ENCODE peak calls at places on chromosomes 3 and 15, in seven cellular contexts. Z is Peyer's patch, B is heart right ventricle, H is neural progenitor cell, K is cardiac muscle cell, J is pancreas, W is small intestine. R is an unnamed sample. For H3K27me3 and H3K4me1, the result is how much of the 10 kb centered on the place peaks cover.

GRCh38 chr3:62445267-62445666 is 71.9 kb upstream of the FEZF2 start:
- DNase-seq in K (peak), Z (no peak), B (no peak), J (no peak), W (peak), H (no peak), R (no peak)

GRCh38 chr15:29266052-29266572 is 3.5 kb downstream of the NSMCE3 start:
- DNase-seq in H (no peak), Z (no peak), B (no peak), K (peak), W (no peak), J (no peak), R (no peak)

GRCh38 chr15:92662797-92663196 is 7.2 kb upstream of the FAM174B start:
- DNase-seq in K (no peak), W (no peak), J (no peak), Z (no peak), B (no peak), H (no peak), R (no peak)

GRCh38 chr3:46852329-46852720 is 10.9 kb downstream of the MYL3 start:
- DNase-seq in B (no peak), H (no peak), Z (peak), J (no peak), W (no peak), K (no peak), R (no peak)

GRCh38 chr15:90151989-90152645 is 49.0 kb upstream of the SEMA4B start:
- DNase-seq in J (peak), B (no peak), K (no peak), W (no peak), Z (no peak), H (peak), R (no peak)

GRCh38 chr3:106570426-106570825 is 701.6 kb upstream of the CBLB start:
- DNase-seq in B (no peak), H (no peak), W (no peak), Z (no peak), K (no peak), J (no peak), R (no peak)

GRCh38 chr3:143291826-143292447 is 172.4 kb downstream of the CHST2 start:
- DNase-seq in H (no peak), B (peak), Z (no peak), K (peak), J (no peak), W (no peak), R (peak)

GRCh38 chr3:100682056-100682853 is 27.0 kb upstream of the TFG start:
- DNase-seq in Z (no peak), W (no peak), K (peak), B (peak), J (peak), H (no peak), R (peak)

GRCh38 chr15:24944939-24945338 is 9.8 kb upstream of the SNRPN start:
- DNase-seq in Z (no peak), B (no peak), W (no peak), K (no peak), H (no peak), J (no peak), R (no peak)

GRCh38 chr3:61521229-61521628 is 40.1 kb upstream of the PTPRG start:
- DNase-seq in H (no peak), W (no peak), B (no peak), J (no peak), K (no peak), Z (no peak), R (no peak)

GRCh38 chr3:87069963-87070362 is 79.0 kb upstream of the VGLL3 start:
- DNase-seq in Z (no peak), H (no peak), B (no peak), W (peak), K (no peak), J (no peak), R (no peak)

GRCh38 chr3:117193390-117193789 is 483.8 kb downstream of the TUSC7 start:
- DNase-seq in H (peak), K (no peak), B (no peak), Z (no peak), W (no peak), J (no peak), R (no peak)

GRCh38 chr15:68158046-68158628 is 47.0 kb downstream of the CALML4 start:
- DNase-seq in W (no peak), Z (no peak), K (no peak), J (no peak), H (no peak), B (no peak), R (no peak)

GRCh38 chr3:154188846-154189245 is 67.7 kb downstream of the ARHGEF26 start:
- DNase-seq in B (no peak), J (no peak), K (peak), W (no peak), H (no peak), Z (no peak), R (no peak)

GRCh38 chr3:15271785-15272381 is 60.5 kb downstream of the SH3BP5 start:
- DNase-seq in W (no peak), B (peak), H (no peak), Z (peak), K (no peak), J (no peak), R (peak)

GRCh38 chr3:65883614-65884013 is 155.1 kb downstream of the MAGI1 start:
- DNase-seq in B (no peak), Z (no peak), J (no peak), H (no peak), K (peak), W (peak), R (no peak)

GRCh38 chr3:11716576-11717250 is 73.0 kb upstream of the VGLL4 start:
- DNase-seq in W (no peak), Z (no peak), J (no peak), K (peak), H (no peak), B (no peak), R (no peak)

GRCh38 chr3:52442409-52443267 is 2.3 kb downstream of the SEMA3G start:
- DNase-seq in B (no peak), H (no peak), K (no peak), J (no peak), W (no peak), Z (no peak), R (no peak)

GRCh38 chr3:151003024-151003771 is 30.7 kb upstream of the CLRN1 start:
- DNase-seq in J (no peak), K (no peak), H (no peak), W (peak), Z (no peak), B (no peak), R (no peak)

GRCh38 chr3:129560931-129561594 is 18.1 kb downstream of the H1-8 start:
- DNase-seq in J (peak), W (no peak), B (peak), K (peak), H (no peak), Z (peak), R (peak)

GRCh38 chr15:59373215-59373614 is 544 bp upstream of the MYO1E start:
- DNase-seq in Z (no peak), J (no peak), B (no peak), W (no peak), K (no peak), H (no peak), R (no peak)

GRCh38 chr3:146912233-146913015 is 307.3 kb upstream of the PLSCR5 start:
- DNase-seq in J (no peak), Z (no peak), H (no peak), K (peak), W (no peak), B (no peak), R (no peak)

GRCh38 chr15:39061952-39062464 is 497.4 kb upstream of the RASGRP1 start:
- DNase-seq in B (no peak), K (no peak), J (no peak), W (no peak), Z (no peak), H (no peak), R (no peak)

GRCh38 chr3:11671648-11672100 is 28.0 kb upstream of the VGLL4 start:
- DNase-seq in K (peak), Z (peak), W (peak), H (no peak), B (peak), J (no peak), R (peak)

GRCh38 chr3:182829761-182830405 is 36.6 kb downstream of the ATP11B start:
- DNase-seq in W (no peak), J (no peak), B (no peak), H (no peak), Z (no peak), K (no peak), R (no peak)

GRCh38 chr3:72997421-72997961 is 880 bp downstream of the PPP4R2 start:
- DNase-seq in J (no peak), K (peak), B (peak), Z (peak), H (peak), W (peak), R (no peak)

GRCh38 chr15:60648928-60649679 is 170.2 kb upstream of the ICE2 start:
- DNase-seq in W (no peak), K (no peak), B (no peak), J (no peak), H (no peak), Z (no peak), R (no peak)

GRCh38 chr15:43144512-43144911 is 11.1 kb downstream of the TMEM62 start:
- DNase-seq in K (no peak), H (no peak), W (no peak), Z (no peak), B (no peak), J (no peak), R (no peak)

GRCh38 chr15:40499931-40500330 is 29.1 kb downstream of the CHST14 start:
- DNase-seq in Z (no peak), J (no peak), H (no peak), K (no peak), B (no peak), W (no peak), R (no peak)

GRCh38 chr3:133413166-133414020 is 13.5 kb downstream of the BFSP2 start:
- DNase-seq in K (peak), W (peak), J (no peak), Z (no peak), B (no peak), H (peak), R (no peak)

GRCh38 chr3:50242371-50242770 is 6.4 kb downstream of the GNAI2 start:
- DNase-seq in W (no peak), K (no peak), J (no peak), Z (no peak), H (no peak), B (no peak), R (no peak)

GRCh38 chr3:190260301-190260700 is 61.9 kb downstream of the CLDN1 start:
- DNase-seq in H (no peak), W (no peak), K (no peak), J (no peak), Z (no peak), B (no peak), R (no peak)

GRCh38 chr3:50154476-50154839 is 666 bp upstream of the SEMA3F start:
- DNase-seq in J (no peak), W (no peak), K (no peak), B (no peak), H (no peak), Z (no peak), R (no peak)

GRCh38 chr15:72536506-72536905 is 62.4 kb downstream of the ARIH1 start:
- DNase-seq in H (no peak), Z (no peak), B (no peak), J (no peak), W (no peak), K (no peak), R (no peak)

GRCh38 chr3:61802772-61803171 is 241.4 kb downstream of the PTPRG start:
- DNase-seq in K (no peak), J (no peak), Z (no peak), H (no peak), W (no peak), B (no peak), R (no peak)

GRCh38 chr15:70669966-70670658 is 93.2 kb downstream of the UACA start:
- DNase-seq in J (no peak), Z (peak), K (peak), H (no peak), W (peak), B (peak), R (peak)

GRCh38 chr15:101276501-101277037 is 716 bp downstream of the SELENOS start:
- DNase-seq in K (peak), J (no peak), H (peak), B (no peak), Z (no peak), W (no peak), R (no peak)

GRCh38 chr3:5309602-5310001 is 122.1 kb downstream of the EDEM1 start:
- DNase-seq in Z (no peak), W (no peak), H (no peak), B (no peak), J (no peak), K (no peak), R (no peak)

GRCh38 chr3:16183601-16184270 is 9.3 kb downstream of the GALNT15 start:
- DNase-seq in B (no peak), J (no peak), W (no peak), Z (no peak), K (peak), H (peak), R (no peak)

DNA sequence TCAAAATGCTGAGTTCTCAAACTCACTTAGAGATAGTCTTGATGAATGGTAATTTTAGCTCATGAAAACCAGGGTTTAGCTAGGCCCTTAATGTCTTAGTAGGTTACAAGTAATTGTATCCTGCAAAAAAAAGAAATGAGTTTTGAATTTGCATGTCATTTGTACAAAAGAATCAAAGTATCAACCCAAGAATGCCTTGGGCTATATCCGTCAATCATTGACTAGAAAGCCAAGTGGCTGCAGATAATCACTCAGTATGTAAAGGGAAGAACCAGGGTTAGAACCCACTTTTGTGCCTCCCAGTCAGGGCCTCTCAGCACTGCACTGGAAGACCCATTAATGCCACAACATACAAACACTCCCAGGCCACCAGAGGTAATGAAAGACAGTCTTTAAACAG is 427.6 kb upstream of the MDFIC2 start:
- DNase-seq in W (no peak), K (no peak), B (no peak), H (no peak), Z (no peak), J (no peak), R (no peak)
- H3K27ac ChIP-seq in W (no peak), K (no peak), B (no peak), H (no peak), Z (no peak), J (no peak), R (no peak)

DNA sequence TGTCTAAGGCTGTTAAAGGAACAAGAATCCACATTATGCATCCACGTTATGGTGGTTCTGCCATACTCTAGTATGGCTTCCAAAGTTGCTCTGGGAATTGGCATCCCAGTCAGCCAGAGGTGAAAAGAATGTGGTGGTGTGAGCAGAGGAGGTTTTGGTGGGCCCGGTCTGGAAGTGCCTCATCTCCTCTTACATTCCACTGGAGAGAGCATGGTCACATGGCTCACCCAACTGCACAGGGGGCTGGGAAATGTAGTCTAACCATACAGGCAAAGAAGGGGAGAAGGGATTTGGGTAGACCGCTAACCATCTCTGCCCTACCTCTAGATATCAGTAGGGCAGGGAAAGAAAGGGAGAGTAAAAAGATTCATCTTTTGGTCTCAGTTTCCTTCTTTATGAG is 3.2 kb upstream of the HEG1 start:
- DNase-seq in W (no peak), B (no peak), Z (no peak), J (no peak), H (no peak), K (no peak), R (no peak)
- H3K27me3 ChIP-seq in W (under half), B (under half), Z (under half), J (under half), H (under half), K (under half), R (under half)

DNA sequence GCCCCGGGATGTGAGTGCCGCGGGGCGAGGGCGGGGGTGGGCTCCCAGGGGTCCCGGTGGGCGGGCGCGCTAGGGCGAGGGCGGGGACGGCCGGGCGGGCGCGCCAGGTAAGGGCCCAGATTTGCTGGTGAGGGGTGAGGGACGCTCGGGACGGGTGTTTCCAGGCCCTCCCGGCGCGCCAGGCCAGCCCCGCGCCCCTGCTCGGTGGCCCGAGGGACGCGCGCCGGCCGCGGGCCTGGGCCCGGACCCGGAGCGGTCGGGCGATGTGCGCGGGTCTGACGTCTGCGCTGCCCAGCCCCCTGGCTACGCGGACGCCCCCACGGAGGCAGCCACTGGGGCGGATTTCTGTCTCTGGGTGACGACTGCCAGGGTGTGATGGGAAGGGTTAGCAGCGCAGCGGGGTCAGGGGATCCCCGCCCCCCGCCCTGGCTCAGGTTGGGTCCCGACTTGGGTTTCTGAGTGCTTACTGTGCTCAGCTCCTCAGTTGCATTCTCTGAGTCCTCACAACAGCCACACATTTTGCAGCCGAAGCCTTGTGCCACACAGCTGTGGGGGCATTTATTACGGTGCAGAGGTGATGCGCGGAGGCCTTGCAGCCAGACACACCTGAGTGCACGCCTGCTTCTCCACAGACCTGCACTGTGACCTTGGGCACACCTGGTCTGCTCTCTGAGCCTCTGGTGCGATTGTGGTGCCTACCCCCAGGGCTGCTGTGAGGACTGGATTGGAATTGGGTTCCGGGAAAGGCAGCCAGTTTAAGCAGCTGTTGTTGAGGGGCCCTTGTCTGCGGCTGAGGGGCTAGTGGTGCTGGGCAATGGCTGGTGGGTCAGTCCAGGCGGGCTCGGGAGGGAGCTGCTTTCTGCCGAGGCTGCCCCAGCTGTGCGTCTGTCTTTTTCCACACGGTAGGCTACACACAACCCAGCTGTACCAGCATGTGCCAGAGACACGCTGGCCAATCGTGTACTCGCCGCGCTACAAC is 523 bp downstream of the HDAC11 start:
- DNase-seq in W (peak), Z (peak), J (peak), B (peak), H (no peak), K (peak), R (no peak)
- H3K4me1 ChIP-seq in W (under half), Z (under half), J (under half), B (under half), H (under half), K (under half), R (half or more)

GRCh38 chr3:169509359-169509758 is 154.2 kb downstream of the MECOM start:
- DNase-seq in Z (no peak), K (no peak), B (no peak), J (no peak), H (no peak), W (no peak), R (no peak)
- H3K27ac ChIP-seq in Z (no peak), K (peak), B (no peak), J (no peak), H (no peak), W (no peak), R (no peak)

GRCh38 chr15:96417760-96418130 is 87.2 kb downstream of the NR2F2 start:
- DNase-seq in Z (no peak), J (no peak), B (no peak), W (no peak), K (no peak), H (no peak), R (no peak)

GRCh38 chr15:96418146-96418545 is 87.6 kb downstream of the NR2F2 start:
- DNase-seq in B (no peak), K (no peak), W (no peak), Z (no peak), J (no peak), H (no peak), R (no peak)

GRCh38 chr15:96416218-96416933 is 85.9 kb downstream of the NR2F2 start:
- DNase-seq in Z (no peak), H (peak), J (no peak), K (no peak), B (no peak), W (no peak), R (no peak)

GRCh38 chr15:96415513-96416217 is 85.2 kb downstream of the NR2F2 start:
- DNase-seq in H (no peak), J (no peak), B (no peak), W (no peak), K (no peak), Z (no peak), R (no peak)

DNA sequence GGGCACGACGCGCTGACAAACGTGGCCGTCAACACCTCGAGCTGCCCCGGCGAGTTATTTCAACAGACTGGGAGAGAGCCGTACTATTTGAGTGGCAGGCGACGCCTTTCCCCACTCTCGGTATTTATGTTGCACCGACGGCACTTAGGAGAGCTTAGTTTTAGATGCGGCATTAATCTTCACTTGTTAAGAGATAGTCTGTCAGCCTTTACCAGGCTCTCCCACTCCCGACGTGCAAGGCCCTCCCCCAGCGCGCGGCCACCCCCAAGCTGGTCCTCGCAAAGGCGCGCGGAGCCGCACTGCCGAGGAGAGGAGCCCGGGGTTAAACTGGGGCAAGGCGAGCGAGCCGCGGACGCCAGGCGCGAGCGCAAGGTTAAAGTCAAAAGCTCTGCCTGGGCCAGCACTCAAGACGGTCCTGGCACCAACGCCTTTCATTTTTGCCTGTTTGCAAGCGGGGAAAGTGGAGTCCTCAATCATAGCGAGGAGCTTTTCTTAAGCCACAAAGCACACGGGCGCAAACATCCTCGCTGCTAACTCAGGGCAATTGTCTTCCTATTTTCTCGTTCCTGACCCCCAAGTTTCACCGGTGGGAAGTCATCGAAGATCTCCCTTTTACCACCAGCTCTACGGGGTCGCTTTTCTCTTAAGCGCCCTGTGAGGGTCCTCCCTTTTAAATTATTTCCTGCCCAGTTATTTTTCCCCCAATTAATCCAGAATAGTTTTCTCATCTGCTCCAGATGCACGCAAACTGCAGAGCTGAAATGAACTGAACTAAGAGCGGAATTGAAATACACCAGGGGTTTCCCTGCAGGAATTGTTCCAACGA is 86.6 kb downstream of the NR2F2 start:
- DNase-seq in W (no peak), B (no peak), H (peak), Z (no peak), K (peak), J (no peak), R (no peak)
- H3K27me3 ChIP-seq in W (under half), B (half or more), H (half or more), Z (under half), K (half or more), J (under half), R (half or more)

GRCh38 chr15:44735482-44736260 is 657 bp upstream of the TRIM69 start:
- DNase-seq in H (no peak), K (peak), Z (peak), B (peak), W (no peak), J (no peak), R (peak)
- H3K4me1 ChIP-seq in H (under half), K (under half), Z (under half), B (under half), W (under half), J (under half), R (under half)